ENCODE peak calls at places on chromosomes 13 and 19, in four cellular contexts. One of them, this sample, is unnamed.

GRCh38 chr13:62598708-62599107 is 1183.1 kb upstream of the PCDH20 start:
- DNase-seq in fibroblast of lung: no peak
- DNase-seq in CD8-positive, alpha-beta T cell: no peak
- DNase-seq in tibial nerve: no peak
- DNase-seq in this sample: no peak

GRCh38 chr19:6423499-6424189 is 967 bp downstream of the KHSRP start:
- DNase-seq in fibroblast of lung: peak
- DNase-seq in CD8-positive, alpha-beta T cell: no peak
- DNase-seq in tibial nerve: no peak
- DNase-seq in this sample: no peak

GRCh38 chr13:75400775-75401174 is 81.2 kb downstream of the TBC1D4 start:
- DNase-seq in fibroblast of lung: no peak
- DNase-seq in CD8-positive, alpha-beta T cell: no peak
- DNase-seq in tibial nerve: no peak
- DNase-seq in this sample: no peak

GRCh38 chr19:6220385-6221191 is 59.2 kb downstream of the MLLT1 start:
- DNase-seq in fibroblast of lung: no peak
- DNase-seq in CD8-positive, alpha-beta T cell: no peak
- DNase-seq in tibial nerve: peak
- DNase-seq in this sample: no peak

GRCh38 chr13:107568181-107568580 is 647.2 kb downstream of the LIG4 start:
- DNase-seq in fibroblast of lung: no peak
- DNase-seq in CD8-positive, alpha-beta T cell: no peak
- DNase-seq in tibial nerve: no peak
- DNase-seq in this sample: no peak

GRCh38 chr19:10553943-10554381 is 10.3 kb downstream of the ATG4D start:
- DNase-seq in fibroblast of lung: no peak
- DNase-seq in CD8-positive, alpha-beta T cell: peak
- DNase-seq in tibial nerve: no peak
- DNase-seq in this sample: no peak

GRCh38 chr19:10580979-10581631 is 6.0 kb downstream of the AP1M2 start:
- DNase-seq in fibroblast of lung: peak
- DNase-seq in CD8-positive, alpha-beta T cell: peak
- DNase-seq in tibial nerve: peak
- DNase-seq in this sample: peak

GRCh38 chr13:113862766-113863510 is 938 bp downstream of the GAS6 start:
- DNase-seq in fibroblast of lung: peak
- DNase-seq in CD8-positive, alpha-beta T cell: no peak
- DNase-seq in tibial nerve: no peak
- DNase-seq in this sample: no peak

GRCh38 chr13:29438772-29439171 is 156.7 kb downstream of the SLC7A1 start:
- DNase-seq in fibroblast of lung: peak
- DNase-seq in CD8-positive, alpha-beta T cell: no peak
- DNase-seq in tibial nerve: no peak
- DNase-seq in this sample: no peak

GRCh38 chr19:43362179-43362578 is 8.7 kb downstream of the CD177 start:
- DNase-seq in fibroblast of lung: peak
- DNase-seq in CD8-positive, alpha-beta T cell: no peak
- DNase-seq in tibial nerve: peak
- DNase-seq in this sample: no peak

GRCh38 chr19:40312533-40312932 is 27.4 kb upstream of the AKT2 start:
- DNase-seq in fibroblast of lung: no peak
- DNase-seq in CD8-positive, alpha-beta T cell: no peak
- DNase-seq in tibial nerve: no peak
- DNase-seq in this sample: no peak

GRCh38 chr13:40061466-40062450 is 406.3 kb downstream of the COG6 start:
- DNase-seq in fibroblast of lung: peak
- DNase-seq in CD8-positive, alpha-beta T cell: no peak
- DNase-seq in tibial nerve: no peak
- DNase-seq in this sample: no peak
- H3K27ac ChIP-seq in fibroblast of lung: no peak
- H3K27ac ChIP-seq in CD8-positive, alpha-beta T cell: no peak
- H3K27ac ChIP-seq in tibial nerve: peak
- H3K27ac ChIP-seq in this sample: no peak

DNA sequence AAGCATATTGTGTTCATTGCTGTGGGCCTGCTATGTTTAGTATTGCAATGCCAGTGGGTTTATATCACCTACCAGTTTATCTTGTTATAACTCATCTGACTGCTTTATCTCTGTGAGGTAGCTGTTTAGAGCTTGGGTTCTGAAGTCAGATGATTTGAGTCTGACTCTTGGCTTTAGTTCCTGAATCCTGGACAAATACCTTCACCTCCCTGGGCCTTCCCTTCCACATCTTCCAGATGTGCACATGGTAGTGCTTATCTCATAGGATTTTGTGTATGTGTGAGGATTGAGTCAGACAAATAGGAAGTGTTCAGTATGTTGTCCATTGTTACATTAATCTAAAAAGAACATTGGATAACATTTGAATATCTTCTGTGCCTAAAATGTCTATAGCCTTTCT is 63.5 kb upstream of the ANKRD10 start:
- DNase-seq in fibroblast of lung: no peak
- DNase-seq in CD8-positive, alpha-beta T cell: no peak
- DNase-seq in tibial nerve: no peak
- DNase-seq in this sample: no peak
- H3K4me3 ChIP-seq in fibroblast of lung: no peak
- H3K4me3 ChIP-seq in CD8-positive, alpha-beta T cell: no peak
- H3K4me3 ChIP-seq in tibial nerve: no peak
- H3K4me3 ChIP-seq in this sample: no peak

GRCh38 chr19:45733160-45733810 is at the start of gene MEIOSIN:
- DNase-seq in fibroblast of lung: no peak
- DNase-seq in CD8-positive, alpha-beta T cell: no peak
- DNase-seq in tibial nerve: no peak
- DNase-seq in this sample: no peak

GRCh38 chr19:45730389-45731288 is at the start of gene FBXO46:
- DNase-seq in fibroblast of lung: peak
- DNase-seq in CD8-positive, alpha-beta T cell: peak
- DNase-seq in tibial nerve: peak
- DNase-seq in this sample: peak

DNA sequence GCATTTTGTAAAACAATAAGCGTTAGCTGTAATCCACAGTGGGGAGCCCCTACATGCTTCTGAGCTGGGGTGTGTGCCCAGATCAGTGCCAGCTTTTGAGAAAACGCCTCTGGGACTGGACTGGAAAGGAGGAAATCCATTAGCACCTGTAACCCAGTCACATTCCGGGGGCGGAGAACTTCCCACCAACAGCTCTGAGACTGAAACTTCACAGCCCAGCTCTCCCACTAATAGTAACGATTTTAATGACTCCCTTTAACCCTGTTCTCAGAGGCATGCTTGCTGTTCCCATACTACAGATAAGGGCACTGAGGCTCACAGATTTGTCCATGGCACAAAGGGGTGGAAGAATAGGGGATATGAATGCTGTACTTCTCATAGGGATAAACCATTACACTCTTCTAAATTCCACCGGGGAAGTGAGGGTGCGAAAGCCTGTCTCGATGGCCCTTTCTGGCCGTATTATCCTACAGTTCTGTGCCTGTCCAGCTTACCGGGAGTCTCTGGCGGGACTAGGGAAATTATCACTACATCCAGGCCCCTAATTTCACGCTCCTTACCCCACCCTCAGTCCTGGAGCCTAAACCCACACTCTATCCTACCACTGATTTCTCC is 815 bp downstream of the FBXO46 start:
- DNase-seq in fibroblast of lung: no peak
- DNase-seq in CD8-positive, alpha-beta T cell: no peak
- DNase-seq in tibial nerve: no peak
- DNase-seq in this sample: no peak
- H3K27ac ChIP-seq in fibroblast of lung: peak
- H3K27ac ChIP-seq in CD8-positive, alpha-beta T cell: peak
- H3K27ac ChIP-seq in tibial nerve: peak
- H3K27ac ChIP-seq in this sample: peak

DNA sequence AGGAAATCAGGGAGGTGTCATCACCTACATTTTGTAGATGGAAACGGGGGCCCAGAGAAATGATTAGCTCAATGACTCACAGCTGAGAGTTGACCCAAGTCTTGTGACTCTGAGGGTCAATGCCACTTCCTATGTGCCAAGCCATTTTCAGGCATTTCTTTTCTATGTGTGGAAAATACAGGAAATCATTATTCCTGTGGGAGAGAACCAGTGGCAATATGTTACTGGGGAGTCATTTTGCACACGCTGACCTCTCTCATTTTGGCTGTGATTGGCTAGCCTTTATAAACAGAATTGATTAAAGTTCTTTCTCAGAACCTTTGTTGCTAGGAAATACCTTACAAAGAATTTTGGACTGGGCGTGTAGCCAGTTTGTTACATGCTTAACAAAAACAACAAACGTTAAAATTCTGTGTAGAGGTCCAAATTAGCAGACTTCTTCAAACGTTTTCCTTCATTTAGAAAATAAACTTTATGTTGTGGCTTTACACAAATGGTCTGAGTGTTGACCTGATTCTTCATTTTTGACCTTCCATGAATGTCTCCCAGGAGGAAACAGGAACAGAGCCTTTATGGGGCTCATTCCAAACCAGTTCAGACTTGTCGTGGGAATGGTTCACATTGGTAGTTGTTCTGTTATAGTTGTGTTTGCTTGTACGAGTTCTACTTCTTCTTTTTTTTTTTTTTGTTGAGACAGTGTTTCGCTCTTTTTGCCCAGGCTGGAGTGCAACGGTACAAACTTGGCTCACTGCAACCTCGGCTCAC is 11.4 kb downstream of the PCCA start:
- DNase-seq in fibroblast of lung: peak
- DNase-seq in CD8-positive, alpha-beta T cell: no peak
- DNase-seq in tibial nerve: peak
- DNase-seq in this sample: peak
- H3K4me3 ChIP-seq in fibroblast of lung: no peak
- H3K4me3 ChIP-seq in CD8-positive, alpha-beta T cell: no peak
- H3K4me3 ChIP-seq in tibial nerve: no peak
- H3K4me3 ChIP-seq in this sample: no peak

DNA sequence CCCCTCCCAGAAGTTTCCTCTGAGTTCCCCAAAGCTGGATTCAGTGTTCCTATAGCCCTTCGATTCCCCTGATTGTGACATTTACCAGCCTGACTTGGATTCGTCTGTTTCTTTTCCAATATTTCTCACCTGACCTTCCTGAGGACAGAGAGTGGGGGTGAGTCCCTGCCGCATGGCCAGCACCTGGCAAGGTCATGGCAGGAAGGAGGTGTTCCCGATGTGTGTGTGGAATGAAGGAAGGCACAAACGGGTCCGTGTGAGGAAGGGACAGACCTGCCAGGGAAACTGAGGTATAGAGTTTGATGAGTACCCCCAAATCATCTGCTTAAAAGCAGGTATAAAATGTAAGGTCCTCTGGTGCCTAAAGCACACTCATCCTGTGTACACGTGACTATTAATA is 3.3 kb downstream of the COL4A1 start:
- DNase-seq in fibroblast of lung: no peak
- DNase-seq in CD8-positive, alpha-beta T cell: no peak
- DNase-seq in tibial nerve: no peak
- DNase-seq in this sample: no peak
- H3K27ac ChIP-seq in fibroblast of lung: peak
- H3K27ac ChIP-seq in CD8-positive, alpha-beta T cell: no peak
- H3K27ac ChIP-seq in tibial nerve: peak
- H3K27ac ChIP-seq in this sample: peak

DNA sequence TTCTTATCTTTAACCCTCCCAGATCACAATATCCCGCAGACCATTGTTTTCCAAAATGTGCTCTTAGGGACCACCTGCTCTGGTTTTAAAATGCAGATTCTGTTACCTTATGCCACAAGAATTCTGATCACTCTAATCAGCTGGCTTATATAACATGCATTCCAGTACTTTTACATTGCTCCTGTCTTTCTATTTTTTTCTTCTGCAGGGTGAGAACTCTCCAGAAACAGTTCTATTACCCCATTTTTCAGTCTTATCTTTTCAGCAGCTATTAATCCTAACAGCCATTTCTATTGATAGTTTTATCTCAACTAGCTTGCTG is 2.8 kb downstream of the ITM2B start:
- DNase-seq in fibroblast of lung: no peak
- DNase-seq in CD8-positive, alpha-beta T cell: no peak
- DNase-seq in tibial nerve: no peak
- DNase-seq in this sample: no peak
- H3K4me3 ChIP-seq in fibroblast of lung: peak
- H3K4me3 ChIP-seq in CD8-positive, alpha-beta T cell: peak
- H3K4me3 ChIP-seq in tibial nerve: peak
- H3K4me3 ChIP-seq in this sample: peak

GRCh38 chr13:51942189-51942588 is 69.1 kb downstream of the ATP7B start:
- DNase-seq in fibroblast of lung: no peak
- DNase-seq in CD8-positive, alpha-beta T cell: no peak
- DNase-seq in tibial nerve: no peak
- DNase-seq in this sample: no peak
- H3K27ac ChIP-seq in fibroblast of lung: no peak
- H3K27ac ChIP-seq in CD8-positive, alpha-beta T cell: no peak
- H3K27ac ChIP-seq in tibial nerve: no peak
- H3K27ac ChIP-seq in this sample: no peak